ENCODE peak calls at places on chromosomes 12 and 14, in nine cellular contexts. G, P, M, Z, F, T, A, Y and J are unnamed samples.

GRCh38 chr14:96413526-96413925 is 21.6 kb downstream of the AK7 start:
- DNase-seq in G (no peak), P (no peak), M (no peak), Z (no peak), F (no peak), T (no peak), A (no peak), Y (no peak), J (no peak)

GRCh38 chr14:99699861-99700260 is 15.8 kb downstream of the CYP46A1 start:
- DNase-seq in G (no peak), P (no peak), M (no peak), Z (peak), F (no peak), T (no peak), A (no peak), Y (no peak), J (no peak)

GRCh38 chr14:30115756-30116155 is 188.1 kb upstream of the PRKD1 start:
- DNase-seq in G (no peak), P (no peak), M (no peak), Z (no peak), F (no peak), T (peak), A (no peak), Y (no peak), J (no peak)

GRCh38 chr12:46516933-46517578 is 144.5 kb upstream of the SLC38A2 start:
- DNase-seq in G (no peak), P (peak), M (no peak), Z (no peak), F (no peak), T (no peak), A (no peak), Y (no peak), J (no peak)

GRCh38 chr12:54522213-54522612 is 24.7 kb downstream of the NCKAP1L start:
- DNase-seq in G (no peak), P (no peak), M (no peak), Z (no peak), F (no peak), T (no peak), A (no peak), Y (no peak), J (peak)

GRCh38 chr14:57420033-57420432 is 29.6 kb downstream of the NAA30 start:
- DNase-seq in G (no peak), P (no peak), M (no peak), Z (no peak), F (no peak), T (no peak), A (no peak), Y (no peak), J (no peak)

GRCh38 chr14:105019861-105020814 is 745 bp downstream of the CDCA4 start:
- DNase-seq in G (peak), P (peak), M (peak), Z (peak), F (no peak), T (peak), A (peak), Y (peak), J (no peak)

GRCh38 chr14:65993996-65994395 is 492.2 kb upstream of the CCDC196 start:
- DNase-seq in G (no peak), P (no peak), M (no peak), Z (no peak), F (no peak), T (peak), A (no peak), Y (no peak), J (no peak)

GRCh38 chr12:65522956-65523857 is 244.7 kb downstream of the MSRB3 start:
- DNase-seq in G (no peak), P (no peak), M (no peak), Z (no peak), F (no peak), T (no peak), A (no peak), Y (no peak), J (no peak)

GRCh38 chr14:93936245-93936644 is 9.1 kb downstream of the FAM181A start:
- DNase-seq in G (peak), P (peak), M (no peak), Z (no peak), F (no peak), T (peak), A (peak), Y (no peak), J (peak)

GRCh38 chr12:63882844-63883243 is 38.3 kb downstream of the SRGAP1 start:
- DNase-seq in G (no peak), P (no peak), M (no peak), Z (no peak), F (no peak), T (peak), A (peak), Y (no peak), J (no peak)

GRCh38 chr14:104355101-104355691 is 216.8 kb downstream of the KIF26A start:
- DNase-seq in G (no peak), P (no peak), M (no peak), Z (no peak), F (peak), T (no peak), A (no peak), Y (no peak), J (no peak)

GRCh38 chr12:76820888-76821482 is 57.1 kb downstream of the ZDHHC17 start:
- DNase-seq in G (peak), P (no peak), M (no peak), Z (no peak), F (no peak), T (peak), A (peak), Y (no peak), J (peak)

GRCh38 chr12:122841544-122842321 is 6.5 kb downstream of the HIP1R start:
- DNase-seq in G (no peak), P (no peak), M (peak), Z (no peak), F (no peak), T (no peak), A (no peak), Y (no peak), J (no peak)

GRCh38 chr14:106518054-106518943 is 991.9 kb downstream of the TMEM121 start:
- DNase-seq in G (peak), P (peak), M (peak), Z (no peak), F (peak), T (no peak), A (no peak), Y (peak), J (no peak)

GRCh38 chr14:60722836-60723217 is 1.3 kb downstream of the SIX4 start:
- DNase-seq in G (peak), P (no peak), M (no peak), Z (no peak), F (no peak), T (no peak), A (peak), Y (no peak), J (peak)

GRCh38 chr12:126937431-126937830 is 1329.5 kb upstream of the TMEM132C start:
- DNase-seq in G (no peak), P (no peak), M (no peak), Z (no peak), F (no peak), T (no peak), A (no peak), Y (no peak), J (no peak)

GRCh38 chr12:67006612-67007011 is 262.5 kb upstream of the CAND1 start:
- DNase-seq in G (no peak), P (no peak), M (no peak), Z (no peak), F (no peak), T (no peak), A (no peak), Y (no peak), J (no peak)

GRCh38 chr14:54166049-54166950 is 209.7 kb upstream of the BMP4 start:
- DNase-seq in G (no peak), P (no peak), M (no peak), Z (no peak), F (no peak), T (no peak), A (no peak), Y (no peak), J (no peak)

DNA sequence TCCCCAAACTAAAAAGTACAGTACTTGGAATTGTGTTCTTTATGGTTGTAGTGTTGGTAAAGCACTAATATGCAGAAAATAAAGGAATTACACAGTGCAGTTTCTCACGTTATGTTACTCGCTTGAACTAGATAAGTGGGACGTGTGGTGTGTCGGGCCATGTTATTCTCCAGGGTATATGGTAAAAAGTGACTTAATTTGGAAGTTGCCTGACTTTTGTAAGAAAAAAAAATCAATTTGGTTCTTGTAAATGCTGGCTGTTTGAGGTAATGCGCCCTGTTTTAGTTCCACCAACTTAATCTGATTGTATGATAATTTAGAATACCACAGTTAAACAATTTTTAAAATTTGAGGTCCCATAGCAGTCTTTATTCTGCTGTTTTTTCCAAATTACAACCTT is 4.1 kb downstream of the ARF6 start:
- DNase-seq in G (no peak), P (no peak), M (no peak), Z (no peak), F (no peak), T (no peak), A (no peak), Y (no peak), J (no peak)
- TF ChIP-seq CTCF in G (no peak), P (no peak), M (no peak), Z (no peak), F (no peak), T (no peak), A (no peak), Y (no peak), J (no peak)

DNA sequence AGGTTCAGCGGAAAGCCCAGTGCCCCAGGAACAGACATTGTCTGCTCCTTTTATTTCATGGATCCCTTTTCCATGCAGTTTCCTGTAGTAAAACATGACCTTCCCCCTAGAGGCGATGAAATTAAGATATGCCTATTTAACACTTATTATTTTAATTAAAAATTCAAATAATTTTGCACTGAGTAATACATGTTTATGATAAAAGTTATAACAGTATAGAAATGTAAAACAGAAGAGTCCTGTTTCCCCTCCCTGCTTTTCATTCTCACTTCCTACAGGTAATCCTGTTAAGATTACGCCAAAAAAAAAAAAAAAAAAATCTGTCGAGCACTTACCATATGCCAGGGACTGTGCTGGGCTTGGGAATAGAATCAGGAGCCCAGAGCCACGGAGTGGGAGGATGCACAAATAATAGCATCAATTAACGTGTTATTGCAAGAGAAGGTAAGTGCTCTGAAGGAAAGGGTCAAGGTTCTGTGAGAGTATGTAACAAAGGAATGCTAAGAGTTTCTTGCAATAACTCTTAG is 830 bp upstream of the LPCAT3 start:
- DNase-seq in G (no peak), P (no peak), M (no peak), Z (no peak), F (no peak), T (no peak), A (no peak), Y (no peak), J (no peak)
- TF ChIP-seq CTCF in G (no peak), P (no peak), M (no peak), Z (no peak), F (no peak), T (no peak), A (no peak), Y (peak), J (peak)

GRCh38 chr12:51520576-51521325 is 70.3 kb upstream of the SCN8A start:
- DNase-seq in G (no peak), P (no peak), M (no peak), Z (no peak), F (no peak), T (peak), A (no peak), Y (no peak), J (no peak)
- TF ChIP-seq CTCF in G (no peak), P (no peak), M (no peak), Z (no peak), F (no peak), T (peak), A (no peak), Y (no peak), J (no peak)

GRCh38 chr14:73283592-73284379 is 46.5 kb downstream of the PAPLN start:
- DNase-seq in G (peak), P (no peak), M (no peak), Z (no peak), F (no peak), T (peak), A (peak), Y (no peak), J (no peak)
- TF ChIP-seq CTCF in G (peak), P (no peak), M (no peak), Z (no peak), F (no peak), T (peak), A (peak), Y (no peak), J (no peak)

GRCh38 chr12:27246141-27246540 is 2.1 kb downstream of the STK38L start:
- DNase-seq in G (no peak), P (no peak), M (no peak), Z (no peak), F (no peak), T (peak), A (no peak), Y (no peak), J (no peak)
- TF ChIP-seq CTCF in G (no peak), P (no peak), M (no peak), Z (no peak), F (no peak), T (no peak), A (no peak), Y (no peak), J (no peak)

GRCh38 chr12:29309320-29309902 is 71.6 kb downstream of the ERGIC2 start:
- DNase-seq in G (peak), P (no peak), M (no peak), Z (no peak), F (no peak), T (no peak), A (peak), Y (no peak), J (peak)
- TF ChIP-seq CTCF in G (peak), P (no peak), M (no peak), Z (peak), F (peak), T (peak), A (peak), Y (no peak), J (peak)

DNA sequence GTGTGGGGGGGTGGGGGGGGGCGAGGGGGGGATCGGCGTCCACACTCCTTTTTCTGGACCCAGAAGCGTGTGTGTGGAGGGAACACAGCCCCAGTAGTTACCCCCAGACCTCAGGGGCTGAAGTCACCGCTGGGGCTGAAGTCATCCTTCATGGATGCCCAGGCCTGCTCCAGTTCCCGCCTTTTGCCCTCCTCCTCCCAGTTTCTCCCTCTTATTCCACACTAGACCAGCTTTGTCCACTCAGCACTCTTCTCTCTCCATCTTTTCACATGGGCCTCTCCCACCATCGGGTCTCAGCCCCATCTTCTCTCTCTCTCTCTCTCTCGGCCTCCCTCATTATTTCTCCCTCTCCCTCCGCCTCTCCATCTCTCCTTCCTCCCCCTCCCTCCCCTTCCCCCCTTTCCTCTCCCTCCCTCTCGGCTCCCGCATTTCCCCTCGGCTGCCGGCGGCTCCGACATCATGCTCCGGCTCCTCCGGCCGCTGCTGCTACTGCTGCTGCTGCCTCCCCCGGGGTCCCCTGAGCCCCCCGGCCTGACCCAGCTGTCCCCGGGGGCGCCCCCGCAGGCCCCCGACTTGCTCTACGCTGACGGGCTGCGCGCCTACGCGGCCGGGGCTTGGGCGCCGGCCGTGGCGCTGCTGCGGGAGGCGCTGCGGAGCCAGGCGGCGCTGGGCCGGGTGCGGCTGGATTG is at the start of gene P3H3:
- DNase-seq in G (peak), P (no peak), M (no peak), Z (peak), F (no peak), T (peak), A (peak), Y (peak), J (no peak)
- TF ChIP-seq CTCF in G (peak), P (peak), M (no peak), Z (no peak), F (no peak), T (peak), A (no peak), Y (no peak), J (peak)